ENCODE peak calls at places on chromosome 1, in eight cellular contexts. Y, Q, C, N, G, A, F and D are unnamed samples.

GRCh38 chr1:65079941-65080340 is 68.1 kb upstream of the AK4 start:
- DNase-seq in C (peak), N (no peak), F (no peak), G (no peak), Y (no peak), Q (no peak), A (peak), D (no peak)

GRCh38 chr1:77126309-77126708 is 92.9 kb downstream of the PIGK start:
- DNase-seq in G (no peak), F (no peak), Y (no peak), C (peak), N (peak), Q (no peak), A (peak), D (peak)

GRCh38 chr1:7984826-7985225 is 23.3 kb downstream of the PARK7 start:
- DNase-seq in Y (no peak), A (no peak), N (no peak), G (no peak), F (no peak), C (no peak), Q (no peak), D (no peak)

GRCh38 chr1:33512612-33513011 is 40.2 kb downstream of the ZSCAN20 start:
- DNase-seq in C (no peak), G (no peak), Y (no peak), N (peak), Q (no peak), A (no peak), F (no peak), D (no peak)

GRCh38 chr1:58763214-58763613 is 20.6 kb downstream of the JUN start:
- DNase-seq in C (peak), G (no peak), N (no peak), Y (no peak), Q (no peak), F (no peak), A (no peak), D (no peak)

GRCh38 chr1:33280091-33280661 is 23.9 kb downstream of the ZNF362 start:
- DNase-seq in N (no peak), A (no peak), Q (no peak), F (no peak), G (peak), C (no peak), Y (no peak), D (no peak)

GRCh38 chr1:239125027-239125426 is 261.3 kb upstream of the CHRM3 start:
- DNase-seq in Q (no peak), Y (no peak), A (peak), G (no peak), F (no peak), N (no peak), C (no peak), D (no peak)

GRCh38 chr1:112849425-112849966 is 106.5 kb downstream of the SLC16A1 start:
- DNase-seq in Q (peak), N (no peak), C (peak), F (no peak), A (no peak), G (no peak), Y (no peak), D (peak)

GRCh38 chr1:52238887-52239707 is 97.2 kb downstream of the ZFYVE9 start:
- DNase-seq in F (no peak), C (peak), N (no peak), G (no peak), Y (no peak), A (no peak), Q (no peak), D (no peak)

GRCh38 chr1:205666372-205667166 is 13.7 kb downstream of the SLC45A3 start:
- DNase-seq in F (no peak), Y (no peak), N (no peak), A (no peak), G (no peak), C (no peak), Q (no peak), D (no peak)

GRCh38 chr1:37951041-37951782 is 4.4 kb upstream of the INPP5B start:
- DNase-seq in C (no peak), Y (no peak), N (no peak), Q (no peak), G (no peak), F (no peak), A (no peak), D (no peak)

GRCh38 chr1:202034683-202035462 is 24.5 kb downstream of the ELF3 start:
- DNase-seq in G (peak), C (peak), Y (peak), Q (no peak), A (peak), N (peak), F (peak), D (peak)

GRCh38 chr1:169312084-169312954 is 55.3 kb downstream of the NME7 start:
- DNase-seq in G (peak), A (peak), C (peak), Y (no peak), Q (no peak), F (no peak), N (no peak), D (peak)

GRCh38 chr1:149931212-149931805 is 3.7 kb upstream of the SF3B4 start:
- DNase-seq in G (no peak), N (no peak), Y (no peak), Q (no peak), A (peak), C (peak), F (no peak), D (no peak)

GRCh38 chr1:27031235-27032118 is 18.8 kb upstream of the TENT5B start:
- DNase-seq in Q (peak), F (peak), Y (peak), C (peak), N (peak), G (no peak), A (peak), D (no peak)
- TF ChIP-seq POLR2A in Q (peak), F (no peak), Y (no peak), C (no peak), N (peak), G (no peak), A (no peak), D (no peak)

DNA sequence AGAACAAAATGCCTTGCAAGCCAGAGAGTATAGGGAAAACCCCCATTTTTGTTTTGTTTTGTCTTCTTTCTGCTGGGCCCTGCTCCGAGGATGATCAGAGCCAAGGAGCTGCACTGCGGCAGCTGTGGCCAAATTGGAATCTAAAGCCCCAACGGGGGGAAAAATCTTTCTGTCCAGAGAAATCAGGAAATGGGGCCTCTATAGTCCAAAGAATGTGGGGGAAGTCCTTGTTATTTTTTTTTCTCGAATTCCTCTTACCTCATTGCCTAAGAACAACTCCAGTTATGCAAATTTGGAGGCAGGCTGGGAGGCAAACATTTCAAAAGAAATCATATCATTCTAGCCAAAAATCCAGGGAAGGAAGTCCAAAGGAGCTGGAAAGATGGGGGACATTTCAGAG is 263.1 kb downstream of the KCTD3 start:
- DNase-seq in Q (no peak), F (no peak), G (no peak), N (no peak), A (no peak), Y (no peak), C (no peak), D (no peak)
- TF ChIP-seq POLR2A in Q (no peak), F (no peak), G (no peak), N (no peak), A (no peak), Y (no peak), C (no peak), D (no peak)

DNA sequence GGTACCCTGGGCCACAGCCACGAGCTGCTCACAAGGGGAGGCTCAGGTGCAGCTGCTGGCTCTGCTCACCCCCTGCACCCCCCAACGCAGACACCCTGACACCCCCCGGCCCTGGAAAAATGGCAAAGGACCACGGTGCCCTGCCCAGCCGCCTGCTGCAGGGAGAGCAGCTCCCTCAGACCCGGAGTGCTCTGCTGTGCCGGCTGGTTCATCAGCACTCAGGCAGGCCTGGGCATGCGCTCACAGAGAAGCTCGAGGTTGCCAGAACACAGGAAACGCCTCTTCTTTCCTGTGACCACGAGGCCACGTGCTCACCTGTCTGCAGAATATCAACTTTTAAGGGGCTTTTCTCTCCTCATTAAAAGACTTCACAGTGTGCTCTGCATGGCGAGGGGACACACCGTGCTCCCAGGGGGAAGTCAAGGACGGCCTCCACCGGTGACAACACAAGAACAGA is 4.3 kb upstream of the C1QTNF12 start:
- DNase-seq in Y (no peak), G (no peak), N (no peak), A (no peak), F (no peak), C (no peak), Q (no peak), D (no peak)
- TF ChIP-seq POLR2A in Y (no peak), G (no peak), N (no peak), A (no peak), F (no peak), C (no peak), Q (no peak), D (no peak)

DNA sequence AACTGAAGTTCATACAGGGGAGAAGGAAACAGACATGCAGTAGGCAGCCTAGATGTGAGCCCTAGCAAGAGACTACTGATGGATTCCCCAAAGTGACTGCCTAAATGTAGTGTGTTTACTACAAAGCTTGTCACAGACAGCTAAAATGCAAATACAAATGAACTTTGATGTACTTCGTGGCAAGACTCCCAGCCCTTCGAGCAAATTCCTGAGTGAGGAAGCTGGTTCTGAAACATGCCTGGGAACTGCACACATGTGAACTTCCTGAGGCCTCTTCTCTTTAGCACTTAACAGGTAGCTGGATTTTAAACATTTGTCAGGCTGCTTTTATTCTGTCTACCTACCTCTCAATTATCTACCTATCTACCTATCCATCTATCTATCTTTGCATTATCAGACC is 6.7 kb upstream of the IRF2BP2 start:
- DNase-seq in N (no peak), G (no peak), Q (no peak), F (no peak), Y (no peak), C (peak), A (no peak), D (no peak)
- TF ChIP-seq POLR2A in N (no peak), G (no peak), Q (no peak), F (no peak), Y (no peak), C (no peak), A (no peak), D (no peak)

GRCh38 chr1:62436466-62437272 is at the start of gene USP1:
- DNase-seq in C (peak), N (no peak), Y (peak), A (peak), Q (peak), F (peak), G (peak), D (peak)

GRCh38 chr1:62436039-62436465 is 797 bp upstream of the USP1 start:
- DNase-seq in F (no peak), G (no peak), Q (peak), C (no peak), A (peak), Y (no peak), N (peak), D (no peak)

GRCh38 chr1:62435231-62436038 is 1.4 kb upstream of the USP1 start:
- DNase-seq in A (no peak), Q (no peak), C (no peak), F (peak), Y (peak), N (no peak), G (no peak), D (peak)

GRCh38 chr1:62438163-62438562 is 1.3 kb downstream of the USP1 start:
- DNase-seq in N (no peak), Q (no peak), G (no peak), C (no peak), F (no peak), A (no peak), Y (no peak), D (peak)

DNA sequence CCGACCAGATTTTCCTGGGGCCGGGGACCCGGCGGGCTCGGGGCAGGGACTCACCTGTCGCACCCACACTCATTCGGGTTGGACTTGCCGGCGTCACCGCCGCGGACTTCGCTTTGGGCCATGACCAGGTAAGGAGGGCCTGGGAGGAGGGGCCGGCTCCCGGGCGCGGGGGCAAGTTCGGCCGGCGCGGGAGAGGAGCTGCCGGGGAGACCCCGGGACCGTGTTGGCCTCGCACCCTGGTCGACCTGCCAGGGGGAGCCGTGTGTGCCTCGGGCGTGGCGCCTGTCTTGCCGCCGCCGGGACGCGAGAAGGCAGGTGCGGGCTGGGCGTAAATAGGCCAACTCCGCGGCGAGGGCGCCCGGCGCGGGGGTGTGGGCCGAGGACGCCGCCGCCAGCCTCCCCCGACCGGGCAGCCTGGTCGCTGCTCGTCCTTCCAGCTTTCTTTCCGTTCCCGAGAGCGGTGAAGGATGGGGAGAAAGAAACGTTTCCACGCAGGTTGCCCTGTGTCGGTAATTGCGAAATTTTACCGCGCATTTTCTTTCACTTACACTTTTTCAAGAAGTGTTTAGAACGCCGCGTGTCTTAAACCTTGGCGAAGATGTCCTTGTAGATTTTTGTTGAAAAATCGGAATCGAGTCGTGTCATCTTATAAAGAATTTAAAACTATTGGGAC is 560 bp downstream of the USP1 start:
- DNase-seq in N (peak), Y (no peak), A (no peak), C (no peak), F (peak), G (no peak), Q (no peak), D (peak)
- TF ChIP-seq POLR2A in N (no peak), Y (no peak), A (no peak), C (no peak), F (no peak), G (peak), Q (no peak), D (no peak)

GRCh38 chr1:167297222-167298214 is 76.8 kb downstream of the POU2F1 start:
- DNase-seq in C (peak), N (no peak), A (no peak), Q (no peak), F (no peak), G (no peak), Y (peak), D (no peak)
- TF ChIP-seq POLR2A in C (no peak), N (no peak), A (no peak), Q (no peak), F (no peak), G (no peak), Y (no peak), D (no peak)

DNA sequence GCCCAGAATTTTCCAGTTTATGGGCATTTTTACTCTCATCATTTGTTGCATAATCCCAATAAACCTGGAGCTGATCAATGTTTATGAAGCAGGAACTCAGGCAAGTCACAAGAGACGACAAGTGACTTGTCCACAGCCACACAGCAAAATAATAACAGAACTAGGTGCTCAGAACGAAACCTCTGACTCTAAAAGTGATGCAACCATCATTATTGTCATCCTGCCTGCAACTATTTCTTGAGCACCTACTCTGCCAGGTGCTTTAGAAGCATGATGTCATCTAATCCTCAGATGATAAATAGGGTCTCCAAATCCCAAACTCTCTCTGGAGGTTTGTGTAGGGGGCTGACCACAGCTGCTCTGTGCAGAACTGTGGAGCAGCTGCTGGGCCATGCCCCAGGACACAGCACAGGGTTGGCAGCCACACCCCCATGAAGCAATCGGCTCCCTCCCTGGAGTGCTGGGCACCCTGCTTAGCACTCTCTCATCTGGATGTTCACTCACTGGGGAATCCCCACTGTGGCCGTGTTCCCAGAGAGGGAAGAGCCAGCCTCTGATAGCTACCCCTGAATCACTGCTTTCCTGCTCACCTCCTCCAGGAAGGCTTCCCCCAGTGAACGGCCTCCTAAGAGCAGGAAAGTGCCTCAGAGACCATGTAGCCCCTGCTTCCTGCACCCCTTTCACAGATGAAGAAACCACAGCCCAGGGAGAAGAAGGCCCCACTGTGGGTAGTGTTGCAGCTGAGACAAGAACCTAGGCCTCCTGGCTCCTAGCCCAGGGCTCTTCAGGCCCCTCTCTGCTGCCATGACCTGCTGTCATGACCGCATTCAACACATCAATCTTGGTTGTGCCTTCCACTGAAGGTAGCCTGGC is 2.1 kb downstream of the TTC22 start:
- DNase-seq in Q (no peak), N (no peak), G (no peak), F (no peak), Y (no peak), A (peak), C (peak), D (no peak)
- TF ChIP-seq POLR2A in Q (no peak), N (no peak), G (no peak), F (no peak), Y (no peak), A (no peak), C (no peak), D (no peak)